ENCODE peak calls at places on chromosome 5, in four cellular contexts. One of them, this sample, is unnamed.
A peak's percentile ranks its signal among the peaks of the same experiment; 100 is the strongest.

GRCh38 chr5:50320131-50320749 is 120.8 kb downstream of the EMB start:
- DNase-seq in left ventricle myocardium inferior: no peak
- DNase-seq in amygdala: no peak
- DNase-seq in GDM1: no peak
- DNase-seq in this sample: no peak

GRCh38 chr5:38208782-38209378 is 49.5 kb upstream of the EGFLAM start:
- DNase-seq in left ventricle myocardium inferior: no peak
- DNase-seq in amygdala: no peak
- DNase-seq in GDM1: no peak
- DNase-seq in this sample: no peak

GRCh38 chr5:139880416-139881144 is 85.0 kb downstream of the PSD2 start:
- DNase-seq in amygdala: no peak
- DNase-seq in GDM1: no peak
- DNase-seq in left ventricle myocardium inferior: no peak
- DNase-seq in this sample: no peak

GRCh38 chr5:166649656-166650055 is 1641.8 kb upstream of the WWC1 start:
- DNase-seq in GDM1: no peak
- DNase-seq in left ventricle myocardium inferior: no peak
- DNase-seq in amygdala: no peak
- DNase-seq in this sample: no peak

GRCh38 chr5:78953092-78953800 is 31.9 kb downstream of the ARSB start:
- DNase-seq in GDM1: no peak
- DNase-seq in left ventricle myocardium inferior: no peak
- DNase-seq in amygdala: no peak
- DNase-seq in this sample: no peak

GRCh38 chr5:130066644-130067043 is 162.4 kb downstream of the CHSY3 start:
- DNase-seq in left ventricle myocardium inferior: peak; percentile 25
- DNase-seq in amygdala: no peak
- DNase-seq in GDM1: no peak
- DNase-seq in this sample: no peak

GRCh38 chr5:81779125-81779934 is 28.4 kb upstream of the SSBP2 start:
- DNase-seq in GDM1: peak; percentile 38
- DNase-seq in left ventricle myocardium inferior: peak; percentile 58
- DNase-seq in amygdala: no peak
- DNase-seq in this sample: no peak

GRCh38 chr5:39092581-39093350 is 18.6 kb upstream of the RICTOR start:
- DNase-seq in left ventricle myocardium inferior: no peak
- DNase-seq in GDM1: no peak
- DNase-seq in amygdala: no peak
- DNase-seq in this sample: no peak